ENCODE peak calls at places on chromosomes 2 and 18, in seven cellular contexts. S is HepG2, X is stomach, G is ovary, U is SK-N-SH, Z is sigmoid colon, L is upper lobe of left lung. K is an unnamed sample. For H3K27me3, the result is how much of the 10 kb centered on the place peaks cover.

GRCh38 chr2:240401781-240402551 is 33.5 kb upstream of the GPC1 start:
- DNase-seq in S (no peak), G (peak), L (no peak), X (peak), U (no peak), Z (peak), K (no peak)

GRCh38 chr18:36711813-36712444 is 116.9 kb downstream of the TPGS2 start:
- DNase-seq in X (no peak), Z (no peak), U (no peak), S (no peak), G (no peak), L (no peak), K (no peak)

GRCh38 chr18:64202836-64203235 is 53.9 kb upstream of the LINC00305 start:
- DNase-seq in X (no peak), Z (no peak), S (no peak), L (no peak), G (no peak), U (no peak), K (no peak)

GRCh38 chr2:233422050-233422639 is 67.9 kb downstream of the DGKD start:
- DNase-seq in X (peak), Z (no peak), S (no peak), G (no peak), U (no peak), L (peak), K (no peak)

GRCh38 chr2:48474599-48475298 is 55.2 kb upstream of the STON1 start:
- DNase-seq in S (no peak), U (no peak), X (no peak), Z (no peak), G (no peak), L (no peak), K (no peak)

GRCh38 chr18:36066001-36066400 is 1.4 kb downstream of the RPRD1A start:
- DNase-seq in G (no peak), U (no peak), S (no peak), Z (no peak), X (no peak), L (no peak), K (no peak)

GRCh38 chr2:186099772-186100171 is 361.2 kb downstream of the FSIP2 start:
- DNase-seq in G (no peak), L (no peak), X (no peak), Z (no peak), U (no peak), S (no peak), K (no peak)

GRCh38 chr2:130963849-130964793 is 127.4 kb downstream of the ARHGEF4 start:
- DNase-seq in G (peak), U (peak), L (no peak), X (no peak), Z (no peak), S (no peak), K (no peak)

GRCh38 chr2:36277146-36277808 is 78.3 kb upstream of the CRIM1 start:
- DNase-seq in S (no peak), L (no peak), G (no peak), U (no peak), X (no peak), Z (no peak), K (no peak)

GRCh38 chr2:218985325-218986091 is 524 bp upstream of the FEV start:
- DNase-seq in U (peak), G (no peak), Z (peak), S (no peak), X (no peak), L (no peak), K (no peak)

GRCh38 chr2:167924556-167924955 is 322.8 kb downstream of the STK39 start:
- DNase-seq in S (no peak), L (no peak), Z (no peak), X (no peak), G (no peak), U (no peak), K (no peak)

GRCh38 chr2:136994793-136995192 is 229.4 kb downstream of the THSD7B start:
- DNase-seq in X (no peak), Z (no peak), G (no peak), S (no peak), U (no peak), L (no peak), K (no peak)

GRCh38 chr2:133774675-133775005 is 206.4 kb upstream of the NCKAP5 start:
- DNase-seq in S (no peak), G (peak), L (no peak), U (no peak), Z (peak), X (peak), K (peak)

GRCh38 chr18:72541871-72542690 is 2.1 kb downstream of the CBLN2 start:
- DNase-seq in G (no peak), Z (no peak), X (no peak), L (no peak), U (peak), S (no peak), K (no peak)

GRCh38 chr2:21687589-21687988 is 563.8 kb downstream of the TDRD15 start:
- DNase-seq in X (no peak), L (no peak), G (no peak), U (no peak), Z (no peak), S (no peak), K (no peak)

GRCh38 chr2:69559696-69560482 is 83.7 kb downstream of the AAK1 start:
- DNase-seq in L (peak), U (peak), Z (no peak), X (no peak), G (no peak), S (peak), K (no peak)

GRCh38 chr2:74379851-74380789 is at the start of gene DCTN1:
- DNase-seq in U (peak), L (peak), X (peak), Z (peak), S (peak), G (peak), K (no peak)

GRCh38 chr2:20378891-20379519 is 28.4 kb upstream of the PUM2 start:
- DNase-seq in Z (peak), X (peak), L (peak), S (peak), G (peak), U (peak), K (peak)

GRCh38 chr2:26536371-26537068 is 58.6 kb upstream of the OTOF start:
- DNase-seq in L (no peak), X (no peak), Z (peak), G (no peak), S (no peak), U (no peak), K (no peak)

GRCh38 chr2:84906108-84906899 is 848 bp downstream of the TMSB10 start:
- DNase-seq in G (peak), L (peak), Z (peak), U (peak), X (peak), S (no peak), K (no peak)

GRCh38 chr18:79849328-79850207 is 51.8 kb downstream of the KCNG2 start:
- DNase-seq in Z (no peak), G (no peak), X (no peak), S (no peak), U (no peak), L (no peak), K (no peak)

GRCh38 chr18:22141211-22141610 is 28.2 kb upstream of the GATA6 start:
- DNase-seq in Z (no peak), S (no peak), X (no peak), G (no peak), U (no peak), L (no peak), K (no peak)

GRCh38 chr18:6719914-6720692 is 9.4 kb upstream of the ARHGAP28 start:
- DNase-seq in U (no peak), S (no peak), Z (no peak), G (no peak), L (no peak), X (no peak), K (no peak)

GRCh38 chr2:168490015-168490874 is 34.2 kb downstream of the CERS6 start:
- DNase-seq in S (peak), L (peak), Z (no peak), X (no peak), G (no peak), U (no peak), K (no peak)

GRCh38 chr2:178871536-178871935 is 64.3 kb upstream of the TTN start:
- DNase-seq in U (no peak), L (no peak), Z (no peak), S (no peak), X (no peak), G (no peak), K (no peak)

DNA sequence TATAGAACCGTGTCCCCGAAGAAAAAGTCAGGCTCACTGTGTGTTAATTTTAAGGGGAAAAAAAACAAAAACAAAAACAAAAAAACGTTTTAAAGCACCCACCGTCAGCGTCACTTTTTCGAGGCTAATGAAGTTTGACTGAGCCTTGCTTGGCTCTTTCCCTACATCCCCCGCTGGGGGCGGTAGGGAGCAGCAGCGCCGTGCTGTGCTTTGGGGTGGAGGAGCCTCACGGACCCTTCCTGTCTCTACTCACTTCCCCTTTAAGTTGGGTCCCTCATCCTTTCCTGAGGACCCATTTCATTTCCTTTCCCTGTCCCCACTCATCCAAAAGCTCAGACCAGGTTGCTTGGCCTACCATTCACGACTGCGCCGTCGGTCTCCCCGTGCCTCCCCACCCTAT is 82.8 kb upstream of the RPL31 start:
- DNase-seq in S (no peak), Z (no peak), U (peak), L (no peak), X (no peak), G (no peak), K (no peak)
- H3K27ac ChIP-seq in S (no peak), Z (no peak), U (no peak), L (no peak), X (no peak), G (no peak), K (no peak)

GRCh38 chr2:105274046-105274445 is 32.5 kb downstream of the GPR45 start:
- DNase-seq in X (no peak), G (no peak), S (no peak), Z (no peak), L (no peak), U (no peak), K (no peak)

GRCh38 chr2:105272176-105272575 is 30.6 kb downstream of the GPR45 start:
- DNase-seq in U (no peak), L (no peak), X (no peak), G (no peak), Z (no peak), S (peak), K (no peak)

GRCh38 chr2:105269426-105269825 is 27.9 kb downstream of the GPR45 start:
- DNase-seq in U (no peak), X (no peak), G (no peak), S (no peak), L (no peak), Z (no peak), K (no peak)

DNA sequence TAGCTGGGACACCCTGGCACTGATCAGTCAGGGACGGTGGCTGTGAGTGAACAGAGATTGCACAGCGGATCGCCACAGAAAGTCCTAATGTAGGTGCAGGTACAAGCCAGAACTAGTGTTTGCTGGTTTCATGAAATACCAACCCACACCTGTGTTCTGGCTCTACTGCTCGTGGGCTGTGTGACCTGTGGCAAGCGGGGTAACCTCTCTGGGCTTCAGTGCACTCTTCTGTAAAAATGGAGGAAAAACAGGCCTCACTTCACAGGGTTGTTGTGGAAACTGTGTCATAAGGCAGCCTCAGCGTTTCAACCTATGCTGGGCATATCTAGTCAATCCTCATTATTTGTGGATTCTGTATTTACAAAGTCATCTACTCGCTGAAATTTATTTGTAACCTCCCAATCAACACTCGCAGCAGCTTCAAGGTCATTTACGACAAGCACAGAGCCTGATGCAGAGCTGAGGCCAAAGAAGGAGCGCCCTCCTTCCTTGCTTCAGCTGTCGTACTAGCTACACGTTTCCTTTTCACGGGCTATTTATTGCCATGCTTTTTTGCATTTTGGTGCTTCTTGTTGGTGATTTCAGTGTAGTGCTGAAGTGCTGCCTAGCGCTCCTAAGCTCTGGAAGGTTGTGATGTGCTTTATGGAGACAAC is 30.0 kb downstream of the GPR45 start:
- DNase-seq in X (no peak), L (no peak), Z (no peak), G (no peak), S (no peak), U (no peak), K (no peak)
- H3K27me3 ChIP-seq in X (under half), L (under half), Z (under half), G (under half), S (under half), U (under half), K (under half)

GRCh38 chr2:87996570-87996969 is 19.8 kb downstream of the RNU2-63P start:
- DNase-seq in U (no peak), G (no peak), L (no peak), Z (no peak), X (no peak), S (no peak), K (no peak)
- TF ChIP-seq EP300 in U (no peak), G (no peak), L (no peak), Z (no peak), X (no peak), S (no peak), K (no peak)

GRCh38 chr18:58230438-58231179 is 186.6 kb downstream of the NEDD4L start:
- DNase-seq in G (no peak), L (peak), Z (no peak), X (peak), U (no peak), S (no peak), K (no peak)
- H3K27ac ChIP-seq in G (no peak), L (peak), Z (peak), X (peak), U (no peak), S (no peak), K (no peak)

GRCh38 chr2:41197781-41198180 is 745.9 kb upstream of the SLC8A1 start:
- DNase-seq in Z (no peak), G (no peak), U (no peak), X (no peak), L (no peak), S (no peak), K (no peak)
- H3K27me3 ChIP-seq in Z (under half), G (under half), U (under half), X (under half), L (under half), S (under half), K (under half)

GRCh38 chr2:160241251-160242137 is 41.4 kb upstream of the ITGB6 start:
- DNase-seq in G (no peak), S (no peak), U (peak), X (peak), Z (peak), L (peak), K (no peak)
- TF ChIP-seq EP300 in G (no peak), S (no peak), U (peak), X (no peak), Z (no peak), L (peak), K (no peak)

K was measured in tibial nerve.